ENCODE peak calls at places on chromosomes 12 and 14, in six cellular contexts. F, V, H, X, R and I are unnamed samples.

GRCh38 chr14:87691482-87691881 is 301.5 kb downstream of the GALC start:
- DNase-seq in R (no peak), V (no peak), F (no peak), X (no peak), H (no peak), I (no peak)

GRCh38 chr12:45338272-45338671 is 122.4 kb downstream of the ANO6 start:
- DNase-seq in H (no peak), F (no peak), R (no peak), X (no peak), V (no peak), I (no peak)

GRCh38 chr12:94172031-94172430 is 23.7 kb downstream of the PLXNC1 start:
- DNase-seq in X (no peak), V (no peak), R (no peak), F (no peak), H (no peak), I (no peak)

GRCh38 chr14:69056389-69056788 is 77.3 kb upstream of the ACTN1 start:
- DNase-seq in F (no peak), X (no peak), R (no peak), H (no peak), V (no peak), I (no peak)

GRCh38 chr12:98227162-98227561 is 288.2 kb upstream of the TMPO start:
- DNase-seq in F (no peak), H (no peak), V (no peak), X (no peak), R (no peak), I (no peak)

GRCh38 chr12:128994869-128995268 is 141.6 kb downstream of the GLT1D1 start:
- DNase-seq in V (peak), R (no peak), H (no peak), F (no peak), X (no peak), I (no peak)

GRCh38 chr12:119179335-119180021 is 747 bp downstream of the HSPB8 start:
- DNase-seq in H (no peak), X (peak), R (no peak), F (no peak), V (no peak), I (peak)

GRCh38 chr14:64612021-64612380 is 62.2 kb downstream of the PPP1R36 start:
- DNase-seq in V (peak), X (no peak), R (no peak), H (no peak), F (no peak), I (no peak)

GRCh38 chr12:86727151-86727550 is 471.0 kb upstream of the MGAT4C start:
- DNase-seq in R (no peak), X (no peak), H (no peak), V (peak), F (no peak), I (no peak)

GRCh38 chr14:39680777-39681176 is 248.5 kb upstream of the FBXO33 start:
- DNase-seq in R (no peak), F (no peak), X (no peak), V (no peak), H (no peak), I (no peak)

GRCh38 chr14:104694991-104695659 is 5.7 kb downstream of the INF2 start:
- DNase-seq in H (no peak), X (no peak), V (no peak), R (no peak), F (no peak), I (no peak)

GRCh38 chr14:106694638-106695393 is 1168.4 kb downstream of the TMEM121 start:
- DNase-seq in R (no peak), F (peak), X (no peak), H (peak), V (no peak), I (no peak)

GRCh38 chr12:47141459-47141858 is 61.7 kb upstream of the AMIGO2 start:
- DNase-seq in R (no peak), H (no peak), V (no peak), F (no peak), X (no peak), I (no peak)

GRCh38 chr12:68231707-68232106 is 6.1 kb upstream of the IL26 start:
- DNase-seq in V (no peak), X (no peak), H (no peak), R (peak), F (no peak), I (no peak)

GRCh38 chr12:22410497-22410896 is 76.0 kb upstream of the ST8SIA1 start:
- DNase-seq in X (no peak), F (no peak), R (no peak), V (peak), H (no peak), I (no peak)

GRCh38 chr12:94267530-94267877 is 119.1 kb downstream of the PLXNC1 start:
- DNase-seq in F (no peak), X (no peak), V (peak), H (no peak), R (no peak), I (no peak)

GRCh38 chr14:91402278-91403068 is 15.1 kb downstream of the CCDC88C start:
- DNase-seq in R (no peak), X (no peak), F (no peak), H (no peak), V (peak), I (no peak)

GRCh38 chr14:45068396-45068795 is 15.5 kb upstream of the PRPF39 start:
- DNase-seq in X (no peak), H (no peak), F (no peak), R (no peak), V (no peak), I (no peak)

GRCh38 chr14:82366803-82367202 is 833.1 kb upstream of the SEL1L start:
- DNase-seq in R (no peak), H (no peak), X (no peak), V (no peak), F (no peak), I (no peak)

GRCh38 chr12:14959126-14959440 is 2.3 kb downstream of the ARHGDIB start:
- DNase-seq in X (no peak), F (no peak), H (no peak), R (no peak), V (no peak), I (no peak)

GRCh38 chr12:14340371-14340770 is 25.1 kb upstream of the ATF7IP start:
- DNase-seq in X (no peak), R (no peak), V (no peak), F (no peak), H (no peak), I (no peak)

GRCh38 chr12:116539361-116539771 is 19.8 kb upstream of the MAP1LC3B2 start:
- DNase-seq in H (no peak), V (no peak), R (no peak), F (no peak), X (no peak), I (no peak)

GRCh38 chr12:53236443-53237111 is 4.6 kb upstream of the RARG start:
- DNase-seq in R (no peak), F (no peak), H (peak), V (no peak), X (no peak), I (no peak)

GRCh38 chr12:26783133-26783531 is 49.9 kb downstream of the ITPR2 start:
- DNase-seq in F (no peak), V (peak), X (no peak), R (no peak), H (no peak), I (no peak)

GRCh38 chr14:37595809-37596595 is 573 bp downstream of the TTC6 start:
- DNase-seq in R (no peak), X (no peak), H (no peak), V (peak), F (peak), I (no peak)

GRCh38 chr12:47112679-47113078 is 32.9 kb upstream of the AMIGO2 start:
- DNase-seq in V (no peak), H (no peak), F (no peak), R (no peak), X (no peak), I (no peak)

GRCh38 chr14:89000007-89000942 is 175.8 kb downstream of the TTC8 start:
- DNase-seq in R (no peak), F (no peak), X (no peak), H (no peak), V (peak), I (no peak)

GRCh38 chr14:79573486-79573885 is 637.8 kb downstream of the DIO2 start:
- DNase-seq in V (no peak), R (no peak), X (no peak), H (no peak), F (no peak), I (no peak)